ENCODE peak calls at places on chromosomes 4 and X, in six cellular contexts. W, N, M, Q, E and I are unnamed samples.

GRCh38 chr4:140071806-140072205 is 82.2 kb downstream of the MAML3 start:
- DNase-seq in W (no peak), N (peak; percentile 33), M (no peak), Q (no peak), E (no peak), I (no peak)

GRCh38 chr4:183142566-183143545 is 43.8 kb downstream of the WWC2 start:
- DNase-seq in W (no peak), N (peak; percentile 17), M (no peak), Q (peak; percentile 55), E (no peak), I (no peak)

GRCh38 chr4:52377563-52377962 is 281.5 kb downstream of the USP46 start:
- DNase-seq in W (peak; percentile 34), N (no peak), M (no peak), Q (no peak), E (no peak), I (no peak)

GRCh38 chr4:6907658-6908191 is 1.9 kb upstream of the TBC1D14 start:
- DNase-seq in W (no peak), N (peak; percentile 72), M (no peak), Q (peak; percentile 29), E (no peak), I (no peak)

GRCh38 chr4:53592128-53592527 is 842 bp upstream of the LNX1 start:
- DNase-seq in W (no peak), N (peak; percentile 63), M (no peak), Q (peak; percentile 13), E (no peak), I (no peak)

GRCh38 chr4:6449746-6450369 is 22.6 kb downstream of the PPP2R2C start:
- DNase-seq in W (no peak), N (no peak), M (no peak), Q (no peak), E (no peak), I (no peak)

GRCh38 chr4:137703225-137703624 is 170.9 kb upstream of the PCDH18 start:
- DNase-seq in W (no peak), N (no peak), M (no peak), Q (no peak), E (no peak), I (no peak)

GRCh38 chr4:139956436-139957107 is 197.4 kb downstream of the MAML3 start:
- DNase-seq in W (no peak), N (no peak), M (no peak), Q (peak; percentile 62), E (no peak), I (no peak)

GRCh38 chr4:123361195-123361861 is 35.3 kb upstream of the SPRY1 start:
- DNase-seq in W (no peak), N (peak; percentile 16), M (no peak), Q (peak; percentile 93), E (no peak), I (no peak)

GRCh38 chr4:76022031-76022430 is 1.3 kb downstream of the CXCL10 start:
- DNase-seq in W (no peak), N (no peak), M (no peak), Q (no peak), E (no peak), I (no peak)

GRCh38 chrX:72308566-72309296 is 3.0 kb upstream of the CITED1 start:
- DNase-seq in W (no peak), N (peak; percentile 73), M (peak; percentile 70), Q (peak; percentile 63), E (peak; percentile 42), I (no peak)

GRCh38 chr4:4880492-4880891 is 21.0 kb downstream of the MSX1 start:
- DNase-seq in W (no peak), N (no peak), M (no peak), Q (no peak), E (no peak), I (no peak)

GRCh38 chrX:31353095-31353494 is 281.3 kb upstream of the FTHL17 start:
- DNase-seq in W (no peak), N (no peak), M (no peak), Q (no peak), E (no peak), I (no peak)

GRCh38 chr4:135256111-135256510 is 1054.5 kb upstream of the PABPC4L start:
- DNase-seq in W (no peak), N (no peak), M (no peak), Q (no peak), E (no peak), I (no peak)

GRCh38 chr4:54423066-54423465 is 194.0 kb downstream of the PDGFRA start:
- DNase-seq in W (no peak), N (no peak), M (no peak), Q (no peak), E (no peak), I (no peak)

GRCh38 chrX:109936114-109936513 is 66.8 kb upstream of the TMEM164 start:
- DNase-seq in W (no peak), N (no peak), M (no peak), Q (no peak), E (no peak), I (no peak)

GRCh38 chr4:84681488-84682274 is 98.8 kb downstream of the CDS1 start:
- DNase-seq in W (no peak), N (peak; percentile 37), M (peak; percentile 10), Q (peak; percentile 41), E (no peak), I (no peak)

GRCh38 chr4:147513051-147513450 is 32.2 kb downstream of the EDNRA start:
- DNase-seq in W (no peak), N (no peak), M (no peak), Q (no peak), E (no peak), I (no peak)

GRCh38 chr4:122483481-122483880 is 27.0 kb upstream of the IL2 start:
- DNase-seq in W (no peak), N (no peak), M (no peak), Q (no peak), E (no peak), I (no peak)

GRCh38 chrX:17046478-17047097 is 100.1 kb downstream of the REPS2 start:
- DNase-seq in W (no peak), N (peak; percentile 67), M (peak; percentile 46), Q (peak; percentile 62), E (peak; percentile 33), I (peak; percentile 5)

GRCh38 chrX:54044877-54045328 is 630 bp upstream of the PHF8 start:
- DNase-seq in W (no peak), N (no peak), M (no peak), Q (no peak), E (no peak), I (no peak)

GRCh38 chr4:174209296-174209695 is 74.2 kb downstream of the FBXO8 start:
- DNase-seq in W (no peak), N (no peak), M (no peak), Q (no peak), E (no peak), I (no peak)

GRCh38 chrX:145886469-145886868 is 68.8 kb downstream of the SLITRK2 start:
- DNase-seq in W (no peak), N (no peak), M (no peak), Q (no peak), E (no peak), I (no peak)

DNA sequence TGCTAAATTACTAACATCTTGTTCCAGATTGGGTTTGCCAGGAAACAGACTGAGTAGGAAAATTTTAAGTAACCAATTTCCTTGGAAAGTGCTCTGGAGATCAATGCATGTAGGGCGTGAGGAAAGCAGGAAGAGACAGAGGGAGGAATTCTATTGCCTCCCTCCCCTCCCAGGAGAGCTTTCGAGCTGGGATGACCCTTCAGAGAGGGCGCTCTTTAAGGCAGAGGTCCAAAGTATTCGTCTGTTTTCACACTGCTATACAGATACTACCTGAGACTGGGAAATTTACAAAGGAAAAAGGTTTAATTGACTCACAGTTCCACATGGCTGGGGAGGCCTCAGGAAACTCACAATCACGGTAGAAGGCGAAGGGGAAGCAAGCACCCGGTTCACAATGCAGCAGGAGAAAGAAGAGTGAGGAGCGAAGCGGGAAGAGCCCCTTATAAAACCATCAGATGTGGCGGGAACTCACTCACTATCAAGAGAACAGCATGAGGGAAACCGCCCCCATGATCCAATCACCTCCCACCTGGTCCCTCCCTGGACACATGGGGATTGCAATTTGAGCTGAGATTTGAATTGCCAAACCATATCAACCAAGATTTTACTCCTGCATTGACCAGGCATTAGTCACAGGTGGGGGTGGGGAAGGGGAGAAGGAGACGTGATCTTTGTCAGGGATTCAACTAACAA is 63.7 kb downstream of the SLITRK2 start:
- DNase-seq in W (no peak), N (no peak), M (no peak), Q (no peak), E (no peak), I (no peak)
- TF ChIP-seq POLR2AphosphoS5 in W (no peak), N (no peak), M (no peak), Q (no peak), E (no peak), I (no peak)

DNA sequence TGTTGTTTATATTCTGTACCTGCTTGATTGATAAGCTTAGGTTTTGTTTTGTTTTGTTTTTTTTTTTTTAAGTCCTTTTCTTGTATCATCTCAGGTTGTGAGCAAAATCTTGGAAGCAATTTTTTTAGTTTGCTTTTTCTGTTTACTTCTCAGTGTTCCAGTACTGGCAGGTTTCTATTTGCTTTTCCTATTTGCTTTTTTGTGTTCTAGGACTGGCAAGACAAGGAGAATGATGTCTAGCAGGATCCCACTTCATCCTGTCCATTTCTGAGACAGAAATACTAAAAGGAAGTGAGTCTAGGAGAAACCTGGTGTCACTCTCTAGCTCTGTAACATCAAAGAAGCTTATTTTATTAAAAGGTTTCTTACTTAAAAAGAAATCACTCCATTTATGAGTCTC is 15.6 kb downstream of the CXCL13 start:
- DNase-seq in W (no peak), N (no peak), M (no peak), Q (no peak), E (no peak), I (no peak)
- TF ChIP-seq POLR2AphosphoS5 in W (no peak), N (no peak), M (no peak), Q (no peak), E (no peak), I (no peak)

GRCh38 chrX:87517571-87518141 is at the start of gene KLHL4:
- DNase-seq in W (no peak), N (no peak), M (peak; percentile 5), Q (peak; percentile 92), E (no peak), I (no peak)
- TF ChIP-seq POLR2AphosphoS5 in W (no peak), N (no peak), M (no peak), Q (peak; percentile 21), E (peak; percentile 56), I (no peak)

GRCh38 chrX:137565318-137565904 is 516 bp upstream of the ZIC3 start:
- DNase-seq in W (no peak), N (no peak), M (no peak), Q (no peak), E (no peak), I (no peak)
- TF ChIP-seq POLR2AphosphoS5 in W (no peak), N (no peak), M (no peak), Q (no peak), E (no peak), I (no peak)

GRCh38 chr4:78310056-78310731 is 241.4 kb upstream of the ANXA3 start:
- DNase-seq in W (no peak), N (no peak), M (no peak), Q (no peak), E (no peak), I (no peak)
- TF ChIP-seq POLR2AphosphoS5 in W (no peak), N (no peak), M (no peak), Q (no peak), E (no peak), I (no peak)

GRCh38 chr4:81491943-81492342 is 20.2 kb upstream of the RASGEF1B start:
- DNase-seq in W (no peak), N (no peak), M (no peak), Q (no peak), E (no peak), I (no peak)
- TF ChIP-seq POLR2AphosphoS5 in W (peak; percentile 31), N (no peak), M (no peak), Q (no peak), E (no peak), I (no peak)

GRCh38 chr4:1451752-1452122 is 45.5 kb upstream of the NKX1-1 start:
- DNase-seq in W (no peak), N (no peak), M (no peak), Q (no peak), E (no peak), I (no peak)
- TF ChIP-seq POLR2AphosphoS5 in W (no peak), N (no peak), M (no peak), Q (no peak), E (no peak), I (no peak)